ENCODE peak calls at places on chromosomes 3 and 15, in nine cellular contexts. One of them, this sample, is unnamed.

GRCh38 chr3:6448011-6448410 is 412.9 kb upstream of the GRM7 start:
- DNase-seq in sciatic nerve: no peak
- DNase-seq in fibroblast of mammary gland: no peak
- DNase-seq in activated T-helper 1 cell treated with anti-CD3 and anti-CD28 coated beads, Interleukin-12 subunit alpha, Interleukin-12 subunit beta, Interleukin-2, Interleukin-4 antibody, amounts not matched to agents 30 ng/mL and 10 ng/mL and 1 ng/mL, durations not matched to agents 14 hours and 24 hours and 36 hours: no peak
- DNase-seq in GM04504: no peak
- DNase-seq in GM03348: no peak
- DNase-seq in Caco-2: no peak
- DNase-seq in T-helper 1 cell: no peak
- DNase-seq in dorsolateral prefrontal cortex: no peak
- DNase-seq in this sample: no peak

GRCh38 chr3:153960701-153961100 is 160.5 kb upstream of the ARHGEF26 start:
- DNase-seq in Caco-2: no peak
- DNase-seq in GM04504: peak
- DNase-seq in dorsolateral prefrontal cortex: no peak
- DNase-seq in activated T-helper 1 cell treated with anti-CD3 and anti-CD28 coated beads, Interleukin-12 subunit alpha, Interleukin-12 subunit beta, Interleukin-2, Interleukin-4 antibody, amounts not matched to agents 30 ng/mL and 10 ng/mL and 1 ng/mL, durations not matched to agents 14 hours and 24 hours and 36 hours: no peak
- DNase-seq in sciatic nerve: no peak
- DNase-seq in T-helper 1 cell: no peak
- DNase-seq in GM03348: no peak
- DNase-seq in fibroblast of mammary gland: peak
- DNase-seq in this sample: no peak

GRCh38 chr3:123499316-123499715 is 50.4 kb upstream of the ADCY5 start:
- DNase-seq in T-helper 1 cell: no peak
- DNase-seq in dorsolateral prefrontal cortex: no peak
- DNase-seq in activated T-helper 1 cell treated with anti-CD3 and anti-CD28 coated beads, Interleukin-12 subunit alpha, Interleukin-12 subunit beta, Interleukin-2, Interleukin-4 antibody, amounts not matched to agents 30 ng/mL and 10 ng/mL and 1 ng/mL, durations not matched to agents 14 hours and 24 hours and 36 hours: no peak
- DNase-seq in sciatic nerve: no peak
- DNase-seq in fibroblast of mammary gland: peak
- DNase-seq in GM03348: peak
- DNase-seq in GM04504: peak
- DNase-seq in Caco-2: no peak
- DNase-seq in this sample: no peak

GRCh38 chr3:73389104-73389809 is 235.5 kb downstream of the PDZRN3 start:
- DNase-seq in sciatic nerve: no peak
- DNase-seq in T-helper 1 cell: no peak
- DNase-seq in Caco-2: no peak
- DNase-seq in dorsolateral prefrontal cortex: no peak
- DNase-seq in GM03348: no peak
- DNase-seq in activated T-helper 1 cell treated with anti-CD3 and anti-CD28 coated beads, Interleukin-12 subunit alpha, Interleukin-12 subunit beta, Interleukin-2, Interleukin-4 antibody, amounts not matched to agents 30 ng/mL and 10 ng/mL and 1 ng/mL, durations not matched to agents 14 hours and 24 hours and 36 hours: no peak
- DNase-seq in GM04504: no peak
- DNase-seq in fibroblast of mammary gland: peak
- DNase-seq in this sample: no peak

GRCh38 chr3:197204729-197205128 is 93.7 kb downstream of the DLG1 start:
- DNase-seq in activated T-helper 1 cell treated with anti-CD3 and anti-CD28 coated beads, Interleukin-12 subunit alpha, Interleukin-12 subunit beta, Interleukin-2, Interleukin-4 antibody, amounts not matched to agents 30 ng/mL and 10 ng/mL and 1 ng/mL, durations not matched to agents 14 hours and 24 hours and 36 hours: no peak
- DNase-seq in T-helper 1 cell: no peak
- DNase-seq in Caco-2: no peak
- DNase-seq in sciatic nerve: no peak
- DNase-seq in fibroblast of mammary gland: no peak
- DNase-seq in GM04504: no peak
- DNase-seq in GM03348: no peak
- DNase-seq in dorsolateral prefrontal cortex: no peak
- DNase-seq in this sample: no peak

GRCh38 chr3:130755666-130756065 is 9.0 kb upstream of the PIK3R4 start:
- DNase-seq in sciatic nerve: no peak
- DNase-seq in dorsolateral prefrontal cortex: no peak
- DNase-seq in Caco-2: no peak
- DNase-seq in GM03348: no peak
- DNase-seq in T-helper 1 cell: no peak
- DNase-seq in GM04504: no peak
- DNase-seq in activated T-helper 1 cell treated with anti-CD3 and anti-CD28 coated beads, Interleukin-12 subunit alpha, Interleukin-12 subunit beta, Interleukin-2, Interleukin-4 antibody, amounts not matched to agents 30 ng/mL and 10 ng/mL and 1 ng/mL, durations not matched to agents 14 hours and 24 hours and 36 hours: no peak
- DNase-seq in fibroblast of mammary gland: no peak
- DNase-seq in this sample: no peak

GRCh38 chr3:194075802-194076460 is 60.0 kb upstream of the HES1 start:
- DNase-seq in dorsolateral prefrontal cortex: no peak
- DNase-seq in sciatic nerve: no peak
- DNase-seq in activated T-helper 1 cell treated with anti-CD3 and anti-CD28 coated beads, Interleukin-12 subunit alpha, Interleukin-12 subunit beta, Interleukin-2, Interleukin-4 antibody, amounts not matched to agents 30 ng/mL and 10 ng/mL and 1 ng/mL, durations not matched to agents 14 hours and 24 hours and 36 hours: no peak
- DNase-seq in GM03348: no peak
- DNase-seq in GM04504: no peak
- DNase-seq in Caco-2: no peak
- DNase-seq in T-helper 1 cell: no peak
- DNase-seq in fibroblast of mammary gland: no peak
- DNase-seq in this sample: no peak

GRCh38 chr3:31541102-31541501 is 8.4 kb downstream of the STT3B start:
- DNase-seq in T-helper 1 cell: no peak
- DNase-seq in Caco-2: no peak
- DNase-seq in GM04504: no peak
- DNase-seq in GM03348: no peak
- DNase-seq in dorsolateral prefrontal cortex: no peak
- DNase-seq in sciatic nerve: no peak
- DNase-seq in fibroblast of mammary gland: peak
- DNase-seq in activated T-helper 1 cell treated with anti-CD3 and anti-CD28 coated beads, Interleukin-12 subunit alpha, Interleukin-12 subunit beta, Interleukin-2, Interleukin-4 antibody, amounts not matched to agents 30 ng/mL and 10 ng/mL and 1 ng/mL, durations not matched to agents 14 hours and 24 hours and 36 hours: no peak
- DNase-seq in this sample: no peak

GRCh38 chr3:121974601-121975111 is 47.4 kb downstream of the ILDR1 start:
- DNase-seq in GM03348: no peak
- DNase-seq in GM04504: no peak
- DNase-seq in T-helper 1 cell: no peak
- DNase-seq in activated T-helper 1 cell treated with anti-CD3 and anti-CD28 coated beads, Interleukin-12 subunit alpha, Interleukin-12 subunit beta, Interleukin-2, Interleukin-4 antibody, amounts not matched to agents 30 ng/mL and 10 ng/mL and 1 ng/mL, durations not matched to agents 14 hours and 24 hours and 36 hours: no peak
- DNase-seq in dorsolateral prefrontal cortex: no peak
- DNase-seq in sciatic nerve: no peak
- DNase-seq in fibroblast of mammary gland: peak
- DNase-seq in Caco-2: no peak
- DNase-seq in this sample: no peak

GRCh38 chr3:139353920-139354556 is 10.2 kb downstream of the MRPS22 start:
- DNase-seq in dorsolateral prefrontal cortex: no peak
- DNase-seq in activated T-helper 1 cell treated with anti-CD3 and anti-CD28 coated beads, Interleukin-12 subunit alpha, Interleukin-12 subunit beta, Interleukin-2, Interleukin-4 antibody, amounts not matched to agents 30 ng/mL and 10 ng/mL and 1 ng/mL, durations not matched to agents 14 hours and 24 hours and 36 hours: no peak
- DNase-seq in GM04504: peak
- DNase-seq in sciatic nerve: no peak
- DNase-seq in GM03348: peak
- DNase-seq in Caco-2: peak
- DNase-seq in T-helper 1 cell: no peak
- DNase-seq in fibroblast of mammary gland: peak
- DNase-seq in this sample: no peak

GRCh38 chr15:73254598-73254997 is 114.2 kb downstream of the HCN4 start:
- DNase-seq in T-helper 1 cell: no peak
- DNase-seq in GM04504: no peak
- DNase-seq in Caco-2: no peak
- DNase-seq in activated T-helper 1 cell treated with anti-CD3 and anti-CD28 coated beads, Interleukin-12 subunit alpha, Interleukin-12 subunit beta, Interleukin-2, Interleukin-4 antibody, amounts not matched to agents 30 ng/mL and 10 ng/mL and 1 ng/mL, durations not matched to agents 14 hours and 24 hours and 36 hours: no peak
- DNase-seq in fibroblast of mammary gland: no peak
- DNase-seq in sciatic nerve: no peak
- DNase-seq in GM03348: no peak
- DNase-seq in dorsolateral prefrontal cortex: no peak
- DNase-seq in this sample: no peak

GRCh38 chr15:78392430-78392829 is 45.6 kb upstream of the IREB2 start:
- DNase-seq in fibroblast of mammary gland: no peak
- DNase-seq in Caco-2: no peak
- DNase-seq in GM03348: no peak
- DNase-seq in T-helper 1 cell: no peak
- DNase-seq in dorsolateral prefrontal cortex: no peak
- DNase-seq in sciatic nerve: peak
- DNase-seq in GM04504: no peak
- DNase-seq in activated T-helper 1 cell treated with anti-CD3 and anti-CD28 coated beads, Interleukin-12 subunit alpha, Interleukin-12 subunit beta, Interleukin-2, Interleukin-4 antibody, amounts not matched to agents 30 ng/mL and 10 ng/mL and 1 ng/mL, durations not matched to agents 14 hours and 24 hours and 36 hours: no peak
- DNase-seq in this sample: no peak

GRCh38 chr3:123871946-123872345 is 12.2 kb downstream of the MYLK start:
- DNase-seq in sciatic nerve: no peak
- DNase-seq in GM04504: no peak
- DNase-seq in dorsolateral prefrontal cortex: no peak
- DNase-seq in GM03348: no peak
- DNase-seq in activated T-helper 1 cell treated with anti-CD3 and anti-CD28 coated beads, Interleukin-12 subunit alpha, Interleukin-12 subunit beta, Interleukin-2, Interleukin-4 antibody, amounts not matched to agents 30 ng/mL and 10 ng/mL and 1 ng/mL, durations not matched to agents 14 hours and 24 hours and 36 hours: no peak
- DNase-seq in Caco-2: no peak
- DNase-seq in fibroblast of mammary gland: peak
- DNase-seq in T-helper 1 cell: no peak
- DNase-seq in this sample: no peak

GRCh38 chr3:38137615-38138346 is 680 bp upstream of the MYD88 start:
- DNase-seq in dorsolateral prefrontal cortex: no peak
- DNase-seq in activated T-helper 1 cell treated with anti-CD3 and anti-CD28 coated beads, Interleukin-12 subunit alpha, Interleukin-12 subunit beta, Interleukin-2, Interleukin-4 antibody, amounts not matched to agents 30 ng/mL and 10 ng/mL and 1 ng/mL, durations not matched to agents 14 hours and 24 hours and 36 hours: peak
- DNase-seq in GM04504: no peak
- DNase-seq in Caco-2: peak
- DNase-seq in sciatic nerve: no peak
- DNase-seq in GM03348: no peak
- DNase-seq in T-helper 1 cell: no peak
- DNase-seq in fibroblast of mammary gland: no peak
- DNase-seq in this sample: no peak

GRCh38 chr3:163476179-163476578 is 1602.1 kb downstream of the SI start:
- DNase-seq in sciatic nerve: no peak
- DNase-seq in GM03348: no peak
- DNase-seq in T-helper 1 cell: no peak
- DNase-seq in GM04504: no peak
- DNase-seq in dorsolateral prefrontal cortex: no peak
- DNase-seq in activated T-helper 1 cell treated with anti-CD3 and anti-CD28 coated beads, Interleukin-12 subunit alpha, Interleukin-12 subunit beta, Interleukin-2, Interleukin-4 antibody, amounts not matched to agents 30 ng/mL and 10 ng/mL and 1 ng/mL, durations not matched to agents 14 hours and 24 hours and 36 hours: no peak
- DNase-seq in fibroblast of mammary gland: no peak
- DNase-seq in Caco-2: no peak
- DNase-seq in this sample: no peak

GRCh38 chr15:56839099-56839498 is 79.3 kb upstream of the TCF12 start:
- DNase-seq in GM04504: no peak
- DNase-seq in Caco-2: no peak
- DNase-seq in activated T-helper 1 cell treated with anti-CD3 and anti-CD28 coated beads, Interleukin-12 subunit alpha, Interleukin-12 subunit beta, Interleukin-2, Interleukin-4 antibody, amounts not matched to agents 30 ng/mL and 10 ng/mL and 1 ng/mL, durations not matched to agents 14 hours and 24 hours and 36 hours: no peak
- DNase-seq in fibroblast of mammary gland: no peak
- DNase-seq in T-helper 1 cell: no peak
- DNase-seq in sciatic nerve: no peak
- DNase-seq in GM03348: no peak
- DNase-seq in dorsolateral prefrontal cortex: no peak
- DNase-seq in this sample: no peak

GRCh38 chr15:73388256-73388781 is 19.6 kb upstream of the HCN4 start:
- DNase-seq in T-helper 1 cell: no peak
- DNase-seq in sciatic nerve: peak
- DNase-seq in dorsolateral prefrontal cortex: no peak
- DNase-seq in Caco-2: peak
- DNase-seq in GM04504: no peak
- DNase-seq in activated T-helper 1 cell treated with anti-CD3 and anti-CD28 coated beads, Interleukin-12 subunit alpha, Interleukin-12 subunit beta, Interleukin-2, Interleukin-4 antibody, amounts not matched to agents 30 ng/mL and 10 ng/mL and 1 ng/mL, durations not matched to agents 14 hours and 24 hours and 36 hours: no peak
- DNase-seq in fibroblast of mammary gland: peak
- DNase-seq in GM03348: peak
- DNase-seq in this sample: no peak

GRCh38 chr3:124639406-124640237 is 90.6 kb upstream of the UMPS start:
- DNase-seq in GM03348: no peak
- DNase-seq in dorsolateral prefrontal cortex: no peak
- DNase-seq in Caco-2: no peak
- DNase-seq in activated T-helper 1 cell treated with anti-CD3 and anti-CD28 coated beads, Interleukin-12 subunit alpha, Interleukin-12 subunit beta, Interleukin-2, Interleukin-4 antibody, amounts not matched to agents 30 ng/mL and 10 ng/mL and 1 ng/mL, durations not matched to agents 14 hours and 24 hours and 36 hours: no peak
- DNase-seq in fibroblast of mammary gland: no peak
- DNase-seq in GM04504: no peak
- DNase-seq in sciatic nerve: no peak
- DNase-seq in T-helper 1 cell: no peak
- DNase-seq in this sample: no peak

GRCh38 chr3:138461696-138462295 is 27.4 kb downstream of the ESYT3 start:
- DNase-seq in activated T-helper 1 cell treated with anti-CD3 and anti-CD28 coated beads, Interleukin-12 subunit alpha, Interleukin-12 subunit beta, Interleukin-2, Interleukin-4 antibody, amounts not matched to agents 30 ng/mL and 10 ng/mL and 1 ng/mL, durations not matched to agents 14 hours and 24 hours and 36 hours: no peak
- DNase-seq in sciatic nerve: no peak
- DNase-seq in fibroblast of mammary gland: no peak
- DNase-seq in Caco-2: peak
- DNase-seq in dorsolateral prefrontal cortex: no peak
- DNase-seq in GM04504: no peak
- DNase-seq in T-helper 1 cell: no peak
- DNase-seq in GM03348: no peak
- DNase-seq in this sample: no peak

GRCh38 chr3:79086514-79086913 is 681.3 kb downstream of the ROBO1 start:
- DNase-seq in T-helper 1 cell: no peak
- DNase-seq in sciatic nerve: no peak
- DNase-seq in Caco-2: peak
- DNase-seq in fibroblast of mammary gland: peak
- DNase-seq in activated T-helper 1 cell treated with anti-CD3 and anti-CD28 coated beads, Interleukin-12 subunit alpha, Interleukin-12 subunit beta, Interleukin-2, Interleukin-4 antibody, amounts not matched to agents 30 ng/mL and 10 ng/mL and 1 ng/mL, durations not matched to agents 14 hours and 24 hours and 36 hours: peak
- DNase-seq in GM04504: no peak
- DNase-seq in GM03348: peak
- DNase-seq in dorsolateral prefrontal cortex: peak
- DNase-seq in this sample: no peak

GRCh38 chr3:100045696-100046095 is 68.6 kb downstream of the FILIP1L start:
- DNase-seq in GM04504: peak
- DNase-seq in GM03348: peak
- DNase-seq in T-helper 1 cell: no peak
- DNase-seq in dorsolateral prefrontal cortex: no peak
- DNase-seq in activated T-helper 1 cell treated with anti-CD3 and anti-CD28 coated beads, Interleukin-12 subunit alpha, Interleukin-12 subunit beta, Interleukin-2, Interleukin-4 antibody, amounts not matched to agents 30 ng/mL and 10 ng/mL and 1 ng/mL, durations not matched to agents 14 hours and 24 hours and 36 hours: no peak
- DNase-seq in fibroblast of mammary gland: peak
- DNase-seq in Caco-2: peak
- DNase-seq in sciatic nerve: peak
- DNase-seq in this sample: peak

GRCh38 chr3:48436855-48437254 is 3.1 kb downstream of the CCDC51 start:
- DNase-seq in activated T-helper 1 cell treated with anti-CD3 and anti-CD28 coated beads, Interleukin-12 subunit alpha, Interleukin-12 subunit beta, Interleukin-2, Interleukin-4 antibody, amounts not matched to agents 30 ng/mL and 10 ng/mL and 1 ng/mL, durations not matched to agents 14 hours and 24 hours and 36 hours: no peak
- DNase-seq in fibroblast of mammary gland: no peak
- DNase-seq in T-helper 1 cell: no peak
- DNase-seq in GM04504: no peak
- DNase-seq in dorsolateral prefrontal cortex: no peak
- DNase-seq in GM03348: no peak
- DNase-seq in Caco-2: no peak
- DNase-seq in sciatic nerve: peak
- DNase-seq in this sample: no peak

GRCh38 chr15:73175382-73175781 is 123.1 kb downstream of the NEO1 start:
- DNase-seq in fibroblast of mammary gland: no peak
- DNase-seq in T-helper 1 cell: no peak
- DNase-seq in Caco-2: no peak
- DNase-seq in GM03348: no peak
- DNase-seq in activated T-helper 1 cell treated with anti-CD3 and anti-CD28 coated beads, Interleukin-12 subunit alpha, Interleukin-12 subunit beta, Interleukin-2, Interleukin-4 antibody, amounts not matched to agents 30 ng/mL and 10 ng/mL and 1 ng/mL, durations not matched to agents 14 hours and 24 hours and 36 hours: no peak
- DNase-seq in GM04504: no peak
- DNase-seq in sciatic nerve: no peak
- DNase-seq in dorsolateral prefrontal cortex: no peak
- DNase-seq in this sample: no peak

GRCh38 chr3:195256639-195257453 is 14.1 kb downstream of the XXYLT1 start:
- DNase-seq in dorsolateral prefrontal cortex: no peak
- DNase-seq in activated T-helper 1 cell treated with anti-CD3 and anti-CD28 coated beads, Interleukin-12 subunit alpha, Interleukin-12 subunit beta, Interleukin-2, Interleukin-4 antibody, amounts not matched to agents 30 ng/mL and 10 ng/mL and 1 ng/mL, durations not matched to agents 14 hours and 24 hours and 36 hours: no peak
- DNase-seq in sciatic nerve: no peak
- DNase-seq in T-helper 1 cell: no peak
- DNase-seq in GM03348: no peak
- DNase-seq in GM04504: no peak
- DNase-seq in Caco-2: no peak
- DNase-seq in fibroblast of mammary gland: no peak
- DNase-seq in this sample: peak

GRCh38 chr3:31105438-31106077 is 211.1 kb upstream of the GADL1 start:
- DNase-seq in GM04504: peak
- DNase-seq in Caco-2: no peak
- DNase-seq in sciatic nerve: no peak
- DNase-seq in T-helper 1 cell: no peak
- DNase-seq in GM03348: peak
- DNase-seq in fibroblast of mammary gland: peak
- DNase-seq in activated T-helper 1 cell treated with anti-CD3 and anti-CD28 coated beads, Interleukin-12 subunit alpha, Interleukin-12 subunit beta, Interleukin-2, Interleukin-4 antibody, amounts not matched to agents 30 ng/mL and 10 ng/mL and 1 ng/mL, durations not matched to agents 14 hours and 24 hours and 36 hours: peak
- DNase-seq in dorsolateral prefrontal cortex: no peak
- DNase-seq in this sample: no peak

GRCh38 chr3:4410174-4410573 is 56.9 kb downstream of the SUMF1 start:
- DNase-seq in GM04504: no peak
- DNase-seq in T-helper 1 cell: no peak
- DNase-seq in Caco-2: no peak
- DNase-seq in GM03348: no peak
- DNase-seq in fibroblast of mammary gland: no peak
- DNase-seq in dorsolateral prefrontal cortex: no peak
- DNase-seq in sciatic nerve: no peak
- DNase-seq in activated T-helper 1 cell treated with anti-CD3 and anti-CD28 coated beads, Interleukin-12 subunit alpha, Interleukin-12 subunit beta, Interleukin-2, Interleukin-4 antibody, amounts not matched to agents 30 ng/mL and 10 ng/mL and 1 ng/mL, durations not matched to agents 14 hours and 24 hours and 36 hours: no peak
- DNase-seq in this sample: no peak

GRCh38 chr3:119841808-119842471 is 60.0 kb downstream of the NR1I2 start:
- DNase-seq in sciatic nerve: no peak
- DNase-seq in GM03348: no peak
- DNase-seq in dorsolateral prefrontal cortex: no peak
- DNase-seq in Caco-2: no peak
- DNase-seq in activated T-helper 1 cell treated with anti-CD3 and anti-CD28 coated beads, Interleukin-12 subunit alpha, Interleukin-12 subunit beta, Interleukin-2, Interleukin-4 antibody, amounts not matched to agents 30 ng/mL and 10 ng/mL and 1 ng/mL, durations not matched to agents 14 hours and 24 hours and 36 hours: no peak
- DNase-seq in T-helper 1 cell: no peak
- DNase-seq in fibroblast of mammary gland: no peak
- DNase-seq in GM04504: no peak
- DNase-seq in this sample: no peak

This sample was measured in ovary.